ENCODE peak calls at places on chromosomes 3 and 15, in six cellular contexts. One of them, this sample, is unnamed.

GRCh38 chr3:38133557-38134405 is 3.1 kb downstream of the ACAA1 start:
- DNase-seq in body of pancreas: peak
- DNase-seq in nephron progenitor cell: no peak
- DNase-seq in endothelial cell: no peak
- DNase-seq in kidney epithelial cell: no peak
- DNase-seq in WTC11: no peak
- DNase-seq in this sample: no peak

GRCh38 chr3:60080648-60081047 is 1030.8 kb upstream of the CFAP20DC start:
- DNase-seq in body of pancreas: no peak
- DNase-seq in nephron progenitor cell: no peak
- DNase-seq in endothelial cell: no peak
- DNase-seq in kidney epithelial cell: no peak
- DNase-seq in WTC11: no peak
- DNase-seq in this sample: no peak

GRCh38 chr3:170499562-170500156 is 81.0 kb downstream of the CLDN11 start:
- DNase-seq in body of pancreas: peak
- DNase-seq in nephron progenitor cell: no peak
- DNase-seq in endothelial cell: peak
- DNase-seq in kidney epithelial cell: no peak
- DNase-seq in WTC11: peak
- DNase-seq in this sample: no peak

GRCh38 chr3:142263126-142263525 is 37.7 kb upstream of the GK5 start:
- DNase-seq in body of pancreas: no peak
- DNase-seq in nephron progenitor cell: no peak
- DNase-seq in endothelial cell: no peak
- DNase-seq in kidney epithelial cell: no peak
- DNase-seq in WTC11: no peak
- DNase-seq in this sample: no peak

GRCh38 chr3:172511783-172512357 is 11.4 kb downstream of the TNFSF10 start:
- DNase-seq in body of pancreas: no peak
- DNase-seq in nephron progenitor cell: no peak
- DNase-seq in endothelial cell: no peak
- DNase-seq in kidney epithelial cell: no peak
- DNase-seq in WTC11: no peak
- DNase-seq in this sample: no peak

GRCh38 chr3:139319428-139320402 is 24.1 kb upstream of the MRPS22 start:
- DNase-seq in body of pancreas: no peak
- DNase-seq in nephron progenitor cell: peak
- DNase-seq in endothelial cell: peak
- DNase-seq in kidney epithelial cell: no peak
- DNase-seq in WTC11: peak
- DNase-seq in this sample: no peak

GRCh38 chr15:79922512-79923067 is 25.8 kb upstream of the MTHFS start:
- DNase-seq in body of pancreas: no peak
- DNase-seq in nephron progenitor cell: no peak
- DNase-seq in endothelial cell: no peak
- DNase-seq in kidney epithelial cell: no peak
- DNase-seq in WTC11: no peak
- DNase-seq in this sample: no peak

GRCh38 chr3:72836923-72837322 is 11.3 kb downstream of the SHQ1 start:
- DNase-seq in body of pancreas: peak
- DNase-seq in nephron progenitor cell: no peak
- DNase-seq in endothelial cell: no peak
- DNase-seq in kidney epithelial cell: no peak
- DNase-seq in WTC11: no peak
- DNase-seq in this sample: no peak

GRCh38 chr3:53780171-53780570 is 66.0 kb downstream of the CHDH start:
- DNase-seq in body of pancreas: no peak
- DNase-seq in nephron progenitor cell: no peak
- DNase-seq in endothelial cell: no peak
- DNase-seq in kidney epithelial cell: no peak
- DNase-seq in WTC11: no peak
- DNase-seq in this sample: no peak

GRCh38 chr15:98438326-98438725 is 210.0 kb upstream of the IGF1R start:
- DNase-seq in body of pancreas: no peak
- DNase-seq in nephron progenitor cell: no peak
- DNase-seq in endothelial cell: no peak
- DNase-seq in kidney epithelial cell: no peak
- DNase-seq in WTC11: no peak
- DNase-seq in this sample: no peak

GRCh38 chr15:40097968-40098476 is 10.7 kb downstream of the BMF start:
- DNase-seq in body of pancreas: peak
- DNase-seq in nephron progenitor cell: no peak
- DNase-seq in endothelial cell: no peak
- DNase-seq in kidney epithelial cell: no peak
- DNase-seq in WTC11: no peak
- DNase-seq in this sample: no peak

GRCh38 chr3:164812042-164812441 is 266.3 kb downstream of the SI start:
- DNase-seq in body of pancreas: no peak
- DNase-seq in nephron progenitor cell: no peak
- DNase-seq in endothelial cell: no peak
- DNase-seq in kidney epithelial cell: no peak
- DNase-seq in WTC11: no peak
- DNase-seq in this sample: no peak

GRCh38 chr3:34533468-34533867 is 735.0 kb downstream of the PDCD6IP start:
- DNase-seq in body of pancreas: no peak
- DNase-seq in nephron progenitor cell: no peak
- DNase-seq in endothelial cell: no peak
- DNase-seq in kidney epithelial cell: no peak
- DNase-seq in WTC11: no peak
- DNase-seq in this sample: no peak

GRCh38 chr15:88681610-88682221 is 42.9 kb downstream of the ISG20 start:
- DNase-seq in body of pancreas: peak
- DNase-seq in nephron progenitor cell: no peak
- DNase-seq in endothelial cell: no peak
- DNase-seq in kidney epithelial cell: no peak
- DNase-seq in WTC11: no peak
- DNase-seq in this sample: no peak

GRCh38 chr15:47517737-47518136 is 199.6 kb upstream of the SEMA6D start:
- DNase-seq in body of pancreas: no peak
- DNase-seq in nephron progenitor cell: no peak
- DNase-seq in endothelial cell: no peak
- DNase-seq in kidney epithelial cell: no peak
- DNase-seq in WTC11: no peak
- DNase-seq in this sample: no peak

GRCh38 chr15:74845208-74845568 is 2.2 kb upstream of the ULK3 start:
- DNase-seq in body of pancreas: no peak
- DNase-seq in nephron progenitor cell: no peak
- DNase-seq in endothelial cell: no peak
- DNase-seq in kidney epithelial cell: no peak
- DNase-seq in WTC11: no peak
- DNase-seq in this sample: no peak

GRCh38 chr15:82999905-83000671 is 11.4 kb downstream of the C15orf40 start:
- DNase-seq in body of pancreas: peak
- DNase-seq in nephron progenitor cell: no peak
- DNase-seq in endothelial cell: no peak
- DNase-seq in kidney epithelial cell: no peak
- DNase-seq in WTC11: peak
- DNase-seq in this sample: no peak

DNA sequence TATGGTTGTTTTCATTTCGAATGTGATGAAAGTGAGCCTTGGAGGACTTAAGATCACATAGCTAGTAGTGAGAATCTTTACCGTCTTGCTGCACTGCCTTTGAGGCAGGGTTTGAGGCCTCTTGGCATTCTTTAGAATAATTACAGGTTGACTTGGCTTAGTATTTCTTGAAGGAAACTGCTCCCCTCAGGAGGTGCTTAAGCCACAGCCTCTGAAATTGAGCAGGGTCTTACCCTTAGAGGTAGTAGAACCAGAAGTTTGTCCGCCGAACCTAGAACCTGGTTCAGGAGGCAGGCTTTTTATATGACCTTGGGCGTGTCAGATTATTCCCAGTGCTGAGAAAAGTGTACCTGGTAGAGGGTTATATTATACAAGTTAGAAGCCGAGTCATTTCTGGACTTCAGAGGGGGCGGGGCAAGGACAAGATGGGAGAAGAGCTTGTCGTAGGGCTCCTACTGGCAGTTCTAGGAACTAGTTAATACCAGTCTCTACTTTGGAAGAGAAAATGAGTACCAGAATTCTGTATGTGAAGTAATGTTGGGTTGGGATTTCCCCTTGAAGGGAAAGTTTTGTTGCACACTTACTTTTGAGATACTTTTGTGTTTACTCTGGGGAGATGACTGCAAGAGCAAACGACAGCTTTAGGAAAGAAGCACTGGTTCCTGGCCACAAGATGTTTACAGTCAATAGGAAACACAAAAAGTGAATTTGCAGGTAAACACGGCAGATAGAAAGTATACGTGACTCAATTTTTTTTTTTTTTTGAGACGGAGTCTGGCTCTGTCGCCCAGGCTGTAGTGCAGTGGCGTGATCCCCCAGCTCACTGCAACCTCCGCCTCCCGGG is 1.3 kb downstream of the TFG start:
- DNase-seq in body of pancreas: peak
- DNase-seq in nephron progenitor cell: peak
- DNase-seq in endothelial cell: peak
- DNase-seq in kidney epithelial cell: peak
- DNase-seq in WTC11: no peak
- DNase-seq in this sample: no peak
- TF ChIP-seq CTCF in body of pancreas: no peak
- TF ChIP-seq CTCF in nephron progenitor cell: peak
- TF ChIP-seq CTCF in endothelial cell: no peak
- TF ChIP-seq CTCF in kidney epithelial cell: peak
- TF ChIP-seq CTCF in WTC11: no peak
- TF ChIP-seq CTCF in this sample: no peak

GRCh38 chr15:71647479-71647792 is 162.9 kb upstream of the NR2E3 start:
- DNase-seq in body of pancreas: no peak
- DNase-seq in nephron progenitor cell: no peak
- DNase-seq in endothelial cell: no peak
- DNase-seq in kidney epithelial cell: no peak
- DNase-seq in WTC11: no peak
- DNase-seq in this sample: no peak

GRCh38 chr15:71648095-71648494 is 162.3 kb upstream of the NR2E3 start:
- DNase-seq in body of pancreas: no peak
- DNase-seq in nephron progenitor cell: no peak
- DNase-seq in endothelial cell: no peak
- DNase-seq in kidney epithelial cell: no peak
- DNase-seq in WTC11: no peak
- DNase-seq in this sample: no peak

GRCh38 chr15:71649894-71650293 is 160.5 kb upstream of the NR2E3 start:
- DNase-seq in body of pancreas: no peak
- DNase-seq in nephron progenitor cell: no peak
- DNase-seq in endothelial cell: no peak
- DNase-seq in kidney epithelial cell: no peak
- DNase-seq in WTC11: no peak
- DNase-seq in this sample: no peak

GRCh38 chr15:71651750-71652186 is 158.6 kb upstream of the NR2E3 start:
- DNase-seq in body of pancreas: peak
- DNase-seq in nephron progenitor cell: peak
- DNase-seq in endothelial cell: peak
- DNase-seq in kidney epithelial cell: peak
- DNase-seq in WTC11: peak
- DNase-seq in this sample: no peak

GRCh38 chr15:71650603-71651002 is 159.8 kb upstream of the NR2E3 start:
- DNase-seq in body of pancreas: no peak
- DNase-seq in nephron progenitor cell: no peak
- DNase-seq in endothelial cell: no peak
- DNase-seq in kidney epithelial cell: no peak
- DNase-seq in WTC11: peak
- DNase-seq in this sample: no peak
- TF ChIP-seq CTCF in body of pancreas: no peak
- TF ChIP-seq CTCF in nephron progenitor cell: no peak
- TF ChIP-seq CTCF in endothelial cell: peak
- TF ChIP-seq CTCF in kidney epithelial cell: no peak
- TF ChIP-seq CTCF in WTC11: no peak
- TF ChIP-seq CTCF in this sample: no peak

GRCh38 chr3:192212335-192212734 is 515.0 kb downstream of the FGF12 start:
- DNase-seq in body of pancreas: no peak
- DNase-seq in nephron progenitor cell: no peak
- DNase-seq in endothelial cell: no peak
- DNase-seq in kidney epithelial cell: no peak
- DNase-seq in WTC11: no peak
- DNase-seq in this sample: no peak
- TF ChIP-seq CTCF in body of pancreas: no peak
- TF ChIP-seq CTCF in nephron progenitor cell: peak
- TF ChIP-seq CTCF in endothelial cell: peak
- TF ChIP-seq CTCF in kidney epithelial cell: peak
- TF ChIP-seq CTCF in WTC11: no peak
- TF ChIP-seq CTCF in this sample: peak

DNA sequence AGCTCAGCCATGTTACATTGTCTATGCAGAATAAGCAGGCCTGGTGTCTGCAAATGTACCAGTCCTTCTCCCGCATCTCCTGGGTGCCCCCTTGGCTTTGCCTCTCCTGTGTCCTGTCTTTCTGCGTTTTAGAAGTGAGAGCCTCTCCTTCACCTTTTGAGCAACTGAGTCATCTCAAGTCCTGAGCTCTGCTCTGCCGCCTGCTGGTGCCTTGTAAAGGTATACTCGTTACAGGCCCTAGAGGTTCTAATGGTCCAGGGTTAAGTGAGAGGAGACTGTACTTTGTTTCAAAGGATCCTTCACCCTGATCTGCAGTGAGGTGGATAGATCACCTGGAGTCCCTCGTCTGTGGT is 12.6 kb downstream of the GHRL start:
- DNase-seq in body of pancreas: no peak
- DNase-seq in nephron progenitor cell: no peak
- DNase-seq in endothelial cell: no peak
- DNase-seq in kidney epithelial cell: no peak
- DNase-seq in WTC11: no peak
- DNase-seq in this sample: no peak
- TF ChIP-seq CTCF in body of pancreas: no peak
- TF ChIP-seq CTCF in nephron progenitor cell: no peak
- TF ChIP-seq CTCF in endothelial cell: no peak
- TF ChIP-seq CTCF in kidney epithelial cell: no peak
- TF ChIP-seq CTCF in WTC11: no peak
- TF ChIP-seq CTCF in this sample: peak

GRCh38 chr3:123072152-123072551 is 5.3 kb downstream of the PDIA5 start:
- DNase-seq in body of pancreas: peak
- DNase-seq in nephron progenitor cell: no peak
- DNase-seq in endothelial cell: no peak
- DNase-seq in kidney epithelial cell: no peak
- DNase-seq in WTC11: no peak
- DNase-seq in this sample: no peak

GRCh38 chr3:123071581-123071980 is 4.8 kb downstream of the PDIA5 start:
- DNase-seq in body of pancreas: no peak
- DNase-seq in nephron progenitor cell: no peak
- DNase-seq in endothelial cell: no peak
- DNase-seq in kidney epithelial cell: no peak
- DNase-seq in WTC11: no peak
- DNase-seq in this sample: no peak

GRCh38 chr3:123072564-123072963 is 5.7 kb downstream of the PDIA5 start:
- DNase-seq in body of pancreas: no peak
- DNase-seq in nephron progenitor cell: no peak
- DNase-seq in endothelial cell: no peak
- DNase-seq in kidney epithelial cell: no peak
- DNase-seq in WTC11: no peak
- DNase-seq in this sample: no peak

GRCh38 chr3:123070471-123070870 is 3.6 kb downstream of the PDIA5 start:
- DNase-seq in body of pancreas: no peak
- DNase-seq in nephron progenitor cell: no peak
- DNase-seq in endothelial cell: no peak
- DNase-seq in kidney epithelial cell: no peak
- DNase-seq in WTC11: no peak
- DNase-seq in this sample: no peak

DNA sequence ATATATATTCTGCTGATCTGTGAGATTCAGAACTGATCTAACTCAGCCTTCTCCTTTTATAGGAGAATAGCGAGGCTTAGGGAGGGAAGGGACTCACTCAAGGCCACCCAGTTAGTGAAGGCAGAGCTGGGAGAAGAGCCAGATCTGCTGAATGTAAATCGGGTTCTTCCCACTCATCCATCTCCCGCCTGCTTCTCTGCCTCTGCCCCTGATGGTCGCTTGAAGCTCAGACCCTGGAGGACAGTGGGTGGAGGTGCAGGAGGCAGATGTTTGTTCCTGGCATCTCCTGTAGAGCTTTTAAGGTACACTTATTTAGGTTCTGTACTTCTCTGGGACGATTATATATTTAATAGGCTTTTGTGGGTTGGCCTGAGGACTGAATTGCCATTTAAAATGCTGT is 4.3 kb downstream of the PDIA5 start:
- DNase-seq in body of pancreas: no peak
- DNase-seq in nephron progenitor cell: no peak
- DNase-seq in endothelial cell: no peak
- DNase-seq in kidney epithelial cell: no peak
- DNase-seq in WTC11: peak
- DNase-seq in this sample: no peak
- TF ChIP-seq CTCF in body of pancreas: no peak
- TF ChIP-seq CTCF in nephron progenitor cell: no peak
- TF ChIP-seq CTCF in endothelial cell: no peak
- TF ChIP-seq CTCF in kidney epithelial cell: no peak
- TF ChIP-seq CTCF in WTC11: no peak
- TF ChIP-seq CTCF in this sample: peak

This sample was measured in progenitor cell of endocrine pancreas.